ENCODE peak calls at places on chromosome 12, in eight cellular contexts. Y is activated CD4-positive, CD25-positive, alpha-beta regulatory T cell; J is COR-L47; R is LHCN-M2; D is DMS79; V is islet precursor cell; M is central memory CD4-positive, alpha-beta T cell; Z is fibroblast of lung. F is an unnamed sample.
A peak's percentile ranks its signal among the peaks of the same experiment; 100 is the strongest.

GRCh38 chr12:954736-955135 is 5.2 kb upstream of the RAD52 start:
- DNase-seq in Y (no peak), J (no peak), R (no peak), D (no peak), V (no peak), M (no peak), Z (no peak), F (no peak)

GRCh38 chr12:26240329-26240815 is 45.0 kb downstream of the SSPN start:
- DNase-seq in Y (no peak), J (no peak), R (no peak), D (no peak), V (no peak), M (no peak), Z (no peak), F (no peak)

GRCh38 chr12:57216931-57217871 is 607 bp downstream of the NXPH4 start:
- DNase-seq in Y (no peak), J (no peak), R (no peak), D (peak; percentile 19), V (no peak), M (no peak), Z (no peak), F (peak; percentile 26)

GRCh38 chr12:11730299-11731041 is 81.0 kb downstream of the ETV6 start:
- DNase-seq in Y (no peak), J (peak; percentile 0), R (no peak), D (peak; percentile 75), V (peak; percentile 89), M (no peak), Z (no peak), F (peak; percentile 76)

GRCh38 chr12:52798671-52799497 is 3.0 kb upstream of the KRT3 start:
- DNase-seq in Y (no peak), J (no peak), R (no peak), D (no peak), V (peak; percentile 83), M (no peak), Z (no peak), F (no peak)

GRCh38 chr12:89574736-89575208 is 48.9 kb upstream of the POC1B start:
- DNase-seq in Y (no peak), J (no peak), R (peak; percentile 52), D (no peak), V (no peak), M (no peak), Z (peak; percentile 43), F (no peak)

GRCh38 chr12:93279849-93280412 is 97.8 kb upstream of the NUDT4 start:
- DNase-seq in Y (no peak), J (no peak), R (no peak), D (no peak), V (peak; percentile 85), M (no peak), Z (peak; percentile 25), F (no peak)

GRCh38 chr12:754871-755562 is 2.6 kb downstream of the WNK1 start:
- DNase-seq in Y (no peak), J (no peak), R (peak; percentile 80), D (no peak), V (no peak), M (peak; percentile 67), Z (peak; percentile 79), F (peak; percentile 4)

GRCh38 chr12:124745891-124746570 is 117.6 kb downstream of the SCARB1 start:
- DNase-seq in Y (no peak), J (peak; percentile 80), R (peak; percentile 88), D (peak; percentile 47), V (peak; percentile 99), M (no peak), Z (peak; percentile 93), F (peak; percentile 66)

GRCh38 chr12:63103489-63104131 is 47.4 kb downstream of the AVPR1A start:
- DNase-seq in Y (no peak), J (peak; percentile 14), R (peak; percentile 11), D (no peak), V (no peak), M (no peak), Z (peak; percentile 31), F (peak; percentile 27)

GRCh38 chr12:128707488-128707887 is 116.3 kb downstream of the SLC15A4 start:
- DNase-seq in Y (no peak), J (no peak), R (no peak), D (no peak), V (no peak), M (no peak), Z (no peak), F (no peak)

GRCh38 chr12:26269554-26270284 is 74.3 kb downstream of the SSPN start:
- DNase-seq in Y (no peak), J (no peak), R (peak; percentile 88), D (no peak), V (no peak), M (no peak), Z (no peak), F (no peak)

GRCh38 chr12:109795023-109795422 is 38.2 kb downstream of the TRPV4 start:
- DNase-seq in Y (no peak), J (no peak), R (peak; percentile 55), D (no peak), V (no peak), M (no peak), Z (peak; percentile 47), F (no peak)

GRCh38 chr12:95790912-95791849 is 617 bp upstream of the NTN4 start:
- DNase-seq in Y (no peak), J (no peak), R (no peak), D (no peak), V (peak; percentile 75), M (peak; percentile 36), Z (peak; percentile 34), F (peak; percentile 35)

GRCh38 chr12:15584366-15585041 is 204.7 kb downstream of the EPS8 start:
- DNase-seq in Y (no peak), J (no peak), R (peak; percentile 64), D (no peak), V (no peak), M (peak; percentile 46), Z (peak; percentile 90), F (peak; percentile 20)

GRCh38 chr12:101826766-101827368 is 3.9 kb downstream of the GNPTAB start:
- DNase-seq in Y (no peak), J (no peak), R (no peak), D (no peak), V (no peak), M (no peak), Z (no peak), F (no peak)

GRCh38 chr12:108643941-108644742 is 10.4 kb upstream of the SELPLG start:
- DNase-seq in Y (no peak), J (no peak), R (peak; percentile 94), D (peak; percentile 65), V (no peak), M (no peak), Z (peak; percentile 54), F (no peak)

GRCh38 chr12:77630341-77630740 is 200.4 kb upstream of the NAV3 start:
- DNase-seq in Y (no peak), J (no peak), R (no peak), D (no peak), V (no peak), M (no peak), Z (no peak), F (no peak)

GRCh38 chr12:108152179-108152538 is 23.1 kb downstream of the WSCD2 start:
- DNase-seq in Y (no peak), J (no peak), R (no peak), D (no peak), V (no peak), M (no peak), Z (no peak), F (no peak)

GRCh38 chr12:53976172-53976822 is 1.5 kb upstream of the HOTAIR start:
- DNase-seq in Y (no peak), J (no peak), R (no peak), D (no peak), V (peak; percentile 80), M (no peak), Z (no peak), F (no peak)

GRCh38 chr12:110689601-110690430 is 901 bp upstream of the HVCN1 start:
- DNase-seq in Y (peak; percentile 7), J (no peak), R (peak; percentile 8), D (no peak), V (no peak), M (peak; percentile 40), Z (peak; percentile 26), F (no peak)

GRCh38 chr12:10612954-10613333 is 465 bp downstream of the MAGOHB start:
- DNase-seq in Y (no peak), J (peak; percentile 0), R (peak; percentile 16), D (no peak), V (no peak), M (no peak), Z (peak; percentile 1), F (peak; percentile 34)

GRCh38 chr12:126773012-126773411 is 1494.0 kb upstream of the TMEM132C start:
- DNase-seq in Y (no peak), J (no peak), R (no peak), D (no peak), V (no peak), M (no peak), Z (no peak), F (no peak)

GRCh38 chr12:569803-570236 is 93.4 kb downstream of the NINJ2 start:
- DNase-seq in Y (peak; percentile 78), J (peak; percentile 65), R (peak; percentile 79), D (peak; percentile 30), V (peak; percentile 91), M (peak; percentile 78), Z (peak; percentile 84), F (peak; percentile 79)

GRCh38 chr12:55582066-55582465 is 9.8 kb downstream of the OR2AP1 start:
- DNase-seq in Y (no peak), J (no peak), R (no peak), D (no peak), V (no peak), M (no peak), Z (no peak), F (no peak)

GRCh38 chr12:116918464-116918863 is 7.7 kb downstream of the FBXW8 start:
- DNase-seq in Y (no peak), J (no peak), R (no peak), D (no peak), V (no peak), M (no peak), Z (no peak), F (no peak)

GRCh38 chr12:1716215-1716862 is 25.5 kb downstream of the ADIPOR2 start:
- DNase-seq in Y (no peak), J (no peak), R (no peak), D (no peak), V (no peak), M (no peak), Z (peak; percentile 37), F (no peak)

GRCh38 chr12:95613021-95613420 is 61.7 kb upstream of the USP44 start:
- DNase-seq in Y (no peak), J (no peak), R (no peak), D (no peak), V (no peak), M (no peak), Z (no peak), F (no peak)

GRCh38 chr12:29921307-29921706 is 137.6 kb upstream of the TMTC1 start:
- DNase-seq in Y (no peak), J (no peak), R (peak; percentile 65), D (no peak), V (peak; percentile 87), M (no peak), Z (peak; percentile 23), F (no peak)

GRCh38 chr12:108856170-108856427 is 1.3 kb downstream of the SSH1 start:
- DNase-seq in Y (no peak), J (no peak), R (no peak), D (no peak), V (peak; percentile 90), M (no peak), Z (no peak), F (no peak)

GRCh38 chr12:15200703-15201102 is 20.5 kb downstream of the RERG start:
- DNase-seq in Y (no peak), J (no peak), R (no peak), D (no peak), V (no peak), M (no peak), Z (no peak), F (no peak)

GRCh38 chr12:88163371-88163770 is 21.3 kb downstream of the TMTC3 start:
- DNase-seq in Y (no peak), J (no peak), R (no peak), D (no peak), V (no peak), M (no peak), Z (no peak), F (no peak)

GRCh38 chr12:4069046-4070010 is 196.1 kb upstream of the PARP11 start:
- DNase-seq in Y (no peak), J (no peak), R (no peak), D (no peak), V (peak; percentile 65), M (no peak), Z (no peak), F (no peak)

GRCh38 chr12:11703378-11703777 is 53.9 kb downstream of the ETV6 start:
- DNase-seq in Y (no peak), J (no peak), R (no peak), D (no peak), V (no peak), M (no peak), Z (no peak), F (no peak)

F was measured in NCI-H345.